ENCODE peak calls at places on chromosomes 4 and X, in six cellular contexts. F is Panc1, R is vagina, N is GM23338, G is SK-N-MC, P is breast epithelium. W is an unnamed sample.

GRCh38 chrX:1649623-1650022 is 34.8 kb downstream of the ASMT start:
- DNase-seq in F (no peak), R (no peak), G (no peak), P (no peak), N (peak), W (no peak)

GRCh38 chrX:78618987-78619386 is 40.1 kb downstream of the RTL3 start:
- DNase-seq in R (no peak), F (no peak), N (no peak), P (no peak), G (no peak), W (peak)

GRCh38 chrX:134599173-134599914 is 58.9 kb downstream of the PLAC1 start:
- DNase-seq in P (no peak), F (no peak), N (no peak), G (no peak), R (no peak), W (no peak)

GRCh38 chr4:6546681-6547447 is 28.1 kb upstream of the MAN2B2 start:
- DNase-seq in G (peak), P (no peak), N (peak), F (no peak), R (no peak), W (peak)

GRCh38 chr4:155509619-155510018 is 132.9 kb upstream of the MAP9 start:
- DNase-seq in F (no peak), P (no peak), R (no peak), N (no peak), G (no peak), W (no peak)

GRCh38 chr4:3225946-3226345 is 23.0 kb upstream of the MSANTD1 start:
- DNase-seq in R (no peak), F (no peak), N (no peak), G (no peak), P (no peak), W (no peak)

GRCh38 chrX:146056511-146057081 is 239.0 kb downstream of the SLITRK2 start:
- DNase-seq in N (no peak), F (no peak), G (no peak), R (no peak), P (no peak), W (no peak)

GRCh38 chr4:87973283-87974169 is 2.0 kb upstream of the SPP1 start:
- DNase-seq in R (no peak), F (peak), N (peak), P (no peak), G (peak), W (peak)

GRCh38 chr4:103365285-103365684 is 167.1 kb upstream of the CENPE start:
- DNase-seq in P (no peak), F (no peak), R (no peak), G (no peak), N (no peak), W (no peak)

GRCh38 chr4:89657931-89658700 is 178.8 kb downstream of the SNCA start:
- DNase-seq in G (peak), P (no peak), N (peak), F (no peak), R (no peak), W (no peak)

GRCh38 chrX:7147431-7147977 is at the start of gene STS:
- DNase-seq in N (peak), R (no peak), P (no peak), F (no peak), G (no peak), W (peak)

GRCh38 chr4:110130578-110131358 is 67.6 kb downstream of the ELOVL6 start:
- DNase-seq in R (no peak), G (no peak), F (no peak), N (no peak), P (no peak), W (no peak)

GRCh38 chr4:110135523-110135922 is 62.9 kb downstream of the ELOVL6 start:
- DNase-seq in G (no peak), F (no peak), N (no peak), R (no peak), P (no peak), W (no peak)

GRCh38 chr4:110129544-110129943 is 68.9 kb downstream of the ELOVL6 start:
- DNase-seq in G (no peak), N (no peak), R (no peak), F (no peak), P (no peak), W (no peak)

GRCh38 chr4:110134269-110134889 is 64.0 kb downstream of the ELOVL6 start:
- DNase-seq in F (no peak), R (no peak), N (no peak), P (no peak), G (no peak), W (no peak)

GRCh38 chr4:110132822-110133719 is 65.3 kb downstream of the ELOVL6 start:
- DNase-seq in G (no peak), P (no peak), R (no peak), N (no peak), F (no peak), W (peak)
- TF ChIP-seq POLR2AphosphoS5 in G (no peak), P (no peak), R (no peak), N (no peak), F (no peak), W (no peak)

GRCh38 chrX:136211766-136212556 is 39.2 kb downstream of the MAP7D3 start:
- DNase-seq in P (no peak), G (no peak), R (no peak), F (no peak), N (no peak), W (no peak)
- TF ChIP-seq POLR2AphosphoS5 in P (no peak), G (no peak), R (no peak), F (no peak), N (no peak), W (no peak)

GRCh38 chrX:10051866-10052265 is 84.7 kb downstream of the CLDN34 start:
- DNase-seq in G (no peak), N (no peak), R (no peak), F (no peak), P (no peak), W (no peak)
- TF ChIP-seq POLR2AphosphoS5 in G (no peak), N (no peak), R (no peak), F (no peak), P (no peak), W (no peak)

GRCh38 chr4:41385486-41385885 is 128.8 kb downstream of the UCHL1 start:
- DNase-seq in G (no peak), N (no peak), F (no peak), R (no peak), P (no peak), W (no peak)

GRCh38 chr4:41389356-41389755 is 132.6 kb downstream of the UCHL1 start:
- DNase-seq in G (no peak), P (no peak), R (no peak), F (no peak), N (no peak), W (no peak)

GRCh38 chr4:41380758-41381157 is 124.0 kb downstream of the UCHL1 start:
- DNase-seq in F (no peak), R (no peak), P (no peak), N (no peak), G (no peak), W (no peak)

GRCh38 chr4:41381384-41381783 is 124.7 kb downstream of the UCHL1 start:
- DNase-seq in N (no peak), R (no peak), F (no peak), G (no peak), P (no peak), W (no peak)

DNA sequence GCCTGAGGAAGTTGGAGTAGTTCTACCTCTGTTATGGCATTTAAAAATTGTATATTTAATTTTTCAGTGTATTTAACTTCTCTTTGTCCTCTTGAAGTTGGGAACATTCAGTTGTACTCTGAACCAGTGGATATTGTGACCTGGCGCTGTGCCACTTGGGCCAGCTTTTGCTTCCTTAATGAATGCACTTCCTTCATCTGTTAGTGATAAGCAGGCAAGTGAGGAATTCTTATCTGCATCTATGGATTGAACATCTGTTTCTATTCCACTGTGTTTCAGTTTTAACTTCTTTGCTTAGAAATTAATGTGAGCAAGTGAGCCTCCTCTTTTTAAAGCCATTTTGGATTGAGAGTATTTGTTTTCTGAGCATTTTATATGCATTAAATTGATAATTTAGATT is 128.3 kb downstream of the UCHL1 start:
- DNase-seq in R (no peak), P (peak), G (no peak), F (no peak), N (no peak), W (peak)
- TF ChIP-seq POLR2AphosphoS5 in R (peak), P (no peak), G (no peak), F (no peak), N (no peak), W (no peak)

GRCh38 chr4:96845798-96846197 is 1005.9 kb downstream of the PDHA2 start:
- DNase-seq in P (no peak), N (no peak), R (no peak), F (no peak), G (no peak), W (no peak)

GRCh38 chr4:96839441-96839840 is 999.5 kb downstream of the PDHA2 start:
- DNase-seq in F (no peak), G (no peak), N (no peak), P (no peak), R (no peak), W (no peak)

DNA sequence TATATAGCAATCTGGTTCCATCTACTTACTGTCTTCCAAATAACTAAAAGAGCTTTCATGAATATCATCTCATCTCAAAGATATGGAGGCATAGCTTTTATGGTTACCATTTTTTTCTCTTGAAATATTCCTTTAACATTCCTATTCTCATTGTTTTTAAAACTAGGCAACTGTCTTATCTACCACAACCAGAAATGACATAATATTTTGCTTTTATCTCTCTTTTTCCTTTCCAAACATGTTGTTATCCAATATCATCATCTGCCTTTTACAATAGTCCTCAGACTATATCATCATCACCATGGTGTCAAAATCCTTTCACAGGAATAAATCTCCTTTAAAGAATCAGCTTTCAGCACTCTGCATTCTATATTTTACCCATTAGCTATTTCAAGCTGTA is 1005.2 kb downstream of the PDHA2 start:
- DNase-seq in G (no peak), P (no peak), F (no peak), N (no peak), R (no peak), W (no peak)
- TF ChIP-seq POLR2AphosphoS5 in G (no peak), P (no peak), F (no peak), N (no peak), R (no peak), W (no peak)

DNA sequence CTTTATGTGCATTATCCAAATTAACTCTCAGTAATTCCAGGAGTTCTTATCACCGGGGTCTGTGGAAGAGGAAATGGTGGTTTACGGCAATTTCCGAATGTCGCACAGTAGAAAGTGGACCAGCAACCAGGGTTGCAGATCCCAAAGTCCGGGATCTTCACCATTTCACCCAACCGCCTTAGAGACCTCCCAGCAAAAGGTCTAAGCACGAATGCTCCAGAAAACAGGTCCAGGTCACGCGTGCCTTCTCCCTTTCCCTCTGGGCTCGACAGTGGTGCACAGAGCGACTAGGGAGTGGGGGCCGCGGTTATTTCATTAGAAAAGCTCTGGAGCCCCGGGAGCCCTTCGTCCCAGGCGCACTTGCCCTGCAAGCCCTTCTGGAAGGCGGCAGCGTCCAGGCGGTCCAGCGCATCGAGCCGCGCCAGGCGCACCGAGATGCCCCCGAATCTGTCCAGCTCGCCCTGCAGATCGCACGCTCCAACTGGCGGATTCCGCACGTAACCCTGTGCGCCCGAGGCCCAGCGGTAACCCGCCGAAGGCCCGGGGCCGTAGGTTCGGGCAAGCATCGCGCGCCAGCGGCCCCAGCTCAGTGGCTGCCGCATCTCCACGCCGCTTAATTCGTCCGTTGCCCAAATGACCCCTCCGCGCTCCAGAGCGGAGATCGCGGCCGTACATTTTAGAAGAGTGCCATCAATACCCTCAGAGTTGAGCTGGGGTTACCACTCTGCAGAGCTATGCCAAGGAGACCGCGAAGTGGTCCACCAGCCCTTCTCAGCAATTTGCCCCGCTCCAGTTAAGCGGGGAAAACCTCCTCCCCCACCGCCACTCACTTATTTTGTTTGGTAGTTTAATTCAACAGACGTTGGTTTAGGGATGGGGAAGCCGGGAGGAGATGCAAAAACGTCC is at the start of gene NUDT6:
- DNase-seq in R (no peak), P (peak), F (no peak), G (no peak), N (peak), W (peak)
- TF ChIP-seq POLR2AphosphoS5 in R (no peak), P (peak), F (peak), G (peak), N (peak), W (peak)

GRCh38 chr4:173334891-173335754 is 965 bp upstream of the HMGB2 start:
- DNase-seq in N (peak), R (no peak), G (peak), P (peak), F (no peak), W (peak)
- TF ChIP-seq POLR2AphosphoS5 in N (peak), R (peak), G (peak), P (no peak), F (peak), W (peak)

DNA sequence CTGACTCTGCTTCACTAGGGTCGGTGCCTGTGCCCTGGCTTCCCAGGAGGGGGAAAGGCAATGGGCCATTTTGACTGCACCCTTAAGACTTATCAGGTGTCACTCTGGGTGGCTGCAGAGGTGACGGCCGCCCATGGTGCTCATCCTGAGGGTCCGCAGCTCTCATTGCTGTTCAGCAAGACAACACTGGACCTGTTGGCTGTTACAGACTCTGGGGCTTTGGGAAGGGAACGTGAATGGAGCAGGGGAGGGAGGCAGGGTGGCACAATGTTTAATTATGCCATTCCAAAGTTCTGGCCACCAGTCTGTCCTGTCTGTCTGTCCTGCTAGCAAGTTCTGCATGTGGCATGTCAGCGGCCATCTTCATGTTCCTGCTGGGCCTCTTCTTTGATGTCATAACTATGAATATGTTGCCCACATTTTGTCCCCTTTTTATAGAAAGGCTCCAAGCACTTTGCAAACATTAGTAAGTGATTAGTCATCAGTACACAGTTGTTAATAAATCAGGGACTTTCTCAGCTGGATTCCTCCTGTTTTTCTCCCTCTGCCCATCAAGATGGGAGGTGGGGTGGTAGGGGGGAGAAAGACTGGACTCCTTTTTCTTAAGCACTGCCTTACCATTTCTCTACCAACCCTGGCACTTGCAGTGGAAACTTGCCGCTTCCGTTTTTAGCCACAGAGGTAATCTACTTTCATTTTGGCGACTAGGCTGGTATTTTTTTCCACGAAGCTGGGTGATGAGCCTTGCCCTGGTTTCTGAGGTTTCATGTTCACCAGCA is 88.7 kb upstream of the TRIM2 start:
- DNase-seq in R (no peak), G (no peak), N (no peak), P (no peak), F (peak), W (peak)
- TF ChIP-seq POLR2AphosphoS5 in R (peak), G (no peak), N (no peak), P (no peak), F (peak), W (no peak)

GRCh38 chrX:56563231-56564116 is at the start of gene UBQLN2:
- DNase-seq in P (peak), F (no peak), G (peak), R (no peak), N (peak), W (peak)
- TF ChIP-seq POLR2AphosphoS5 in P (peak), F (peak), G (peak), R (no peak), N (peak), W (peak)

DNA sequence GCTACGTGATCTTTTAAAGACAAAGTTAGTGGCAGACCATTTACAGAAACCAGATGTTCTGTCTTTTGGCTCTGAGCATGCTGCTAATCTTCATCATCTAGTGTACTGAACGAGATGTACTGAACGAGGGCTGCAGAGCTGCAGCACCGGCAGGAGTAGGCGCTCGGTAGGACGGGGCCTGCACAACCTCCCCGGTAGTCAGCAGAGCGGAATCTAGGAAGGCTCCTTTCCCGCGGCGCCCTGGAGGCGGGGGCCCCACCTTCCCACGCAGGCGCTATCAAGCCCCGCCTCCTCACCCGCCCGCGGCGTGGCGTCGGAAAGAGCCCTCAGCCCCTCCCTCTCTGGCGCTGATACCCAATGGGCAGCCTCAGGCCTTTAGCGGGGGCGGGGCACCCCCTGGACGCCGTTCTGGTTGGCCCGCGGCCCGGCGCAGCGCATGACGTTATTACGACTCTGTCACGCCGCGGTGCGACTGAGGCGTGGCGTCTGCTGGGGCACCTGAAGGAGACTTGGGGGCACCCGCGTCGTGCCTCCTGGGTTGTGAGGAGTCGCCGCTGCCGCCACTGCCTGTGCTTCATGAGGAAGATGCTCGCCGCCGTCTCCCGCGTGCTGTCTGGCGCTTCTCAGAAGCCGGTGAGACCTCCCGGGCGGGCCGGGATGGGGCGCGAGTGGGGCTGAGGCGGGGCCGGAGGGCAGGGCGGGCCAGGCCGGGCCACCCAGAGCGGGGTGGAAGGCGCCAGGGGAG is at the start of gene PDHA1:
- DNase-seq in R (no peak), N (peak), F (no peak), G (peak), P (peak), W (peak)
- TF ChIP-seq POLR2AphosphoS5 in R (peak), N (peak), F (no peak), G (peak), P (peak), W (peak)

W was measured in transverse colon.